ENCODE peak calls at places on chromosomes 7 and 10, in ten cellular contexts. S is ovary, V is suprapubic skin, G is right lobe of liver, H is uterus, M is gastrocnemius medialis, Y is spleen, B is HCT116, L is A549, E is body of pancreas. I is an unnamed sample.

GRCh38 chr7:93569189-93569588 is 5.3 kb downstream of the CALCR start:
- DNase-seq in S (no peak), V (no peak), G (no peak), H (no peak), M (no peak), Y (no peak), B (no peak), L (no peak), E (no peak), I (no peak)

GRCh38 chr7:49800031-49800430 is 26.6 kb downstream of the VWC2 start:
- DNase-seq in S (no peak), V (no peak), G (no peak), H (no peak), M (no peak), Y (no peak), B (no peak), L (no peak), E (no peak), I (no peak)

GRCh38 chr7:38757946-38758345 is 126.8 kb upstream of the AMPH start:
- DNase-seq in S (no peak), V (no peak), G (no peak), H (no peak), M (no peak), Y (no peak), B (no peak), L (no peak), E (no peak), I (no peak)

GRCh38 chr10:119489572-119490326 is 52.8 kb downstream of the RGS10 start:
- DNase-seq in S (peak; percentile 18), V (no peak), G (peak; percentile 43), H (peak; percentile 30), M (no peak), Y (peak; percentile 88), B (peak; percentile 32), L (peak; percentile 55), E (peak; percentile 9), I (no peak)

GRCh38 chr10:129859536-129859935 is 104.5 kb downstream of the EBF3 start:
- DNase-seq in S (no peak), V (peak; percentile 23), G (no peak), H (no peak), M (no peak), Y (no peak), B (no peak), L (no peak), E (no peak), I (no peak)

GRCh38 chr7:50587737-50588136 is 22.5 kb upstream of the DDC start:
- DNase-seq in S (no peak), V (no peak), G (no peak), H (no peak), M (no peak), Y (no peak), B (no peak), L (no peak), E (peak; percentile 40), I (no peak)

GRCh38 chr7:102260856-102261255 is 25.8 kb upstream of the SH2B2 start:
- DNase-seq in S (peak; percentile 36), V (no peak), G (no peak), H (no peak), M (no peak), Y (no peak), B (no peak), L (no peak), E (no peak), I (peak; percentile 49)

GRCh38 chr7:19116121-19117080 is 1.0 kb downstream of the TWIST1 start:
- DNase-seq in S (no peak), V (no peak), G (peak; percentile 22), H (peak; percentile 28), M (no peak), Y (peak; percentile 74), B (no peak), L (peak; percentile 25), E (no peak), I (peak; percentile 62)

GRCh38 chr10:93947055-93947454 is 46.7 kb upstream of the PLCE1 start:
- DNase-seq in S (peak; percentile 65), V (no peak), G (no peak), H (no peak), M (peak; percentile 86), Y (no peak), B (no peak), L (no peak), E (no peak), I (no peak)

GRCh38 chr7:129853661-129854268 is 99.0 kb downstream of the UBE2H start:
- DNase-seq in S (no peak), V (no peak), G (no peak), H (no peak), M (no peak), Y (no peak), B (peak; percentile 37), L (peak; percentile 27), E (peak; percentile 43), I (no peak)

GRCh38 chr7:96187735-96188622 is 133.9 kb downstream of the SLC25A13 start:
- DNase-seq in S (peak; percentile 13), V (no peak), G (no peak), H (no peak), M (no peak), Y (no peak), B (no peak), L (no peak), E (no peak), I (no peak)

GRCh38 chr10:82340166-82340565 is 465.2 kb downstream of the NRG3 start:
- DNase-seq in S (no peak), V (no peak), G (no peak), H (no peak), M (no peak), Y (no peak), B (no peak), L (no peak), E (no peak), I (no peak)

GRCh38 chr10:69475433-69475830 is 24.2 kb downstream of the TSPAN15 start:
- DNase-seq in S (no peak), V (no peak), G (no peak), H (no peak), M (no peak), Y (no peak), B (no peak), L (no peak), E (no peak), I (no peak)

GRCh38 chr10:69479241-69479730 is 28.0 kb downstream of the TSPAN15 start:
- DNase-seq in S (no peak), V (no peak), G (no peak), H (no peak), M (peak; percentile 43), Y (no peak), B (no peak), L (no peak), E (peak; percentile 26), I (peak; percentile 83)

GRCh38 chr10:69481280-69481679 is 30.0 kb downstream of the TSPAN15 start:
- DNase-seq in S (no peak), V (no peak), G (no peak), H (no peak), M (no peak), Y (no peak), B (no peak), L (no peak), E (peak; percentile 49), I (no peak)

GRCh38 chr10:69479737-69480412 is 28.6 kb downstream of the TSPAN15 start:
- DNase-seq in S (no peak), V (no peak), G (no peak), H (peak; percentile 44), M (no peak), Y (no peak), B (no peak), L (no peak), E (peak; percentile 27), I (peak; percentile 56)

GRCh38 chr10:69477968-69478597 is 26.8 kb downstream of the TSPAN15 start:
- DNase-seq in S (no peak), V (no peak), G (no peak), H (no peak), M (no peak), Y (no peak), B (no peak), L (no peak), E (no peak), I (no peak)
- H3K4me1 ChIP-seq in S (peaks cover 5% of the 10 kb centered on the region), V (peaks cover 44% of the 10 kb centered on the region), G (no peaks in the 10 kb centered on the region), H (peaks cover 4% of the 10 kb centered on the region), M (peaks cover 88% of the 10 kb centered on the region), Y (peaks cover 64% of the 10 kb centered on the region), B (peaks cover 12% of the 10 kb centered on the region), L (peaks cover 41% of the 10 kb centered on the region), E (peaks cover 25% of the 10 kb centered on the region), I (peaks cover 76% of the 10 kb centered on the region)

GRCh38 chr7:10939911-10940747 is 33.5 kb upstream of the PHF14 start:
- DNase-seq in S (peak; percentile 94), V (peak; percentile 94), G (peak; percentile 90), H (peak; percentile 93), M (peak; percentile 87), Y (peak; percentile 97), B (peak; percentile 90), L (peak; percentile 96), E (peak; percentile 93), I (peak; percentile 93)
- TF ChIP-seq POLR2A in S (peak; percentile 76), V (peak; percentile 74), G (peak; percentile 89), H (peak; percentile 55), M (peak; percentile 77), Y (no peak), B (peak; percentile 74), L (peak; percentile 94), E (peak; percentile 95), I (peak; percentile 70)

GRCh38 chr10:79172881-79173280 is 104.1 kb downstream of the ZMIZ1 start:
- DNase-seq in S (no peak), V (no peak), G (no peak), H (no peak), M (no peak), Y (no peak), B (no peak), L (no peak), E (no peak), I (no peak)
- H3K4me1 ChIP-seq in S (peaks cover 28% of the 10 kb centered on the region), V (peaks cover 36% of the 10 kb centered on the region), G (no peaks in the 10 kb centered on the region), H (peaks cover 24% of the 10 kb centered on the region), M (peaks cover 33% of the 10 kb centered on the region), Y (peaks cover 42% of the 10 kb centered on the region), B (peaks cover 23% of the 10 kb centered on the region), L (peaks cover 58% of the 10 kb centered on the region), E (peaks cover 22% of the 10 kb centered on the region), I (peaks cover 93% of the 10 kb centered on the region)

DNA sequence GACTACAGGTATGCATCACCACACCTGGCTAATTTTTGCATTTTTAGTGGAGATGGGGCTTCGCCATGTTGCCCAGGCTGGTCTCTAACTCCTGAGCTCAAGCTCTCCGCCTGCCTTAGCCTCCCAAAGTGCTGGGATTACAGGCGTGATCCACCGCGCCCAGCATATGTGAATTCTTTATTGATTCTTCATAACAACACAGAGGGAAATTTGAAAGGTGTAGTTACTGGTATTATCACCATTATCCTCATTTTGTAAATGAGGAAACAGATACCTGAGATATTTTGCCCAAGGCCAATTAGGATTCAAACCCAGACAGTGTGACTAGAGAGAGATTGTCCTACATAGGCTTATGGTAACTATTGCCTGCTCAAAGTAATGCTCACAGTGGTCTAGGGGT is 22.6 kb downstream of the TCF7L2 start:
- DNase-seq in S (no peak), V (no peak), G (no peak), H (no peak), M (no peak), Y (no peak), B (no peak), L (no peak), E (no peak), I (no peak)
- TF ChIP-seq POLR2A in S (no peak), V (no peak), G (no peak), H (no peak), M (no peak), Y (no peak), B (no peak), L (no peak), E (no peak), I (no peak)

I was measured in heart left ventricle.